ENCODE peak calls at places on chromosomes 7 and 10, in five cellular contexts. M is CD8-positive, alpha-beta T cell; V is adipocyte; Z is effector memory CD4-positive, alpha-beta T cell; S is colonic mucosa. A is an unnamed sample.

GRCh38 chr10:74040200-74041126 is 42.5 kb downstream of the VCL start:
- DNase-seq in M (no peak), V (no peak), Z (no peak), S (no peak), A (no peak)

GRCh38 chr7:94403546-94403945 is 8.9 kb downstream of the COL1A2 start:
- DNase-seq in Z (no peak), V (no peak), M (no peak), S (no peak), A (no peak)

GRCh38 chr7:11817111-11817710 is 14.8 kb downstream of the THSD7A start:
- DNase-seq in Z (no peak), V (no peak), M (no peak), S (no peak), A (no peak)

GRCh38 chr10:31574566-31574965 is 255.6 kb downstream of the ZEB1 start:
- DNase-seq in S (no peak), M (no peak), V (no peak), Z (no peak), A (no peak)

GRCh38 chr10:68303849-68304412 is 27.9 kb upstream of the HNRNPH3 start:
- DNase-seq in S (peak; percentile 91), M (no peak), Z (no peak), V (no peak), A (no peak)

GRCh38 chr10:121459765-121460453 is 138.3 kb downstream of the FGFR2 start:
- DNase-seq in V (no peak), M (no peak), S (no peak), Z (no peak), A (no peak)

GRCh38 chr10:68010426-68010825 is 64.7 kb downstream of the HERC4 start:
- DNase-seq in S (no peak), V (no peak), Z (no peak), M (no peak), A (no peak)

GRCh38 chr7:156895024-156895780 is 2.2 kb upstream of the LMBR1 start:
- DNase-seq in M (no peak), Z (no peak), V (no peak), S (no peak), A (no peak)

GRCh38 chr7:129434846-129435318 is 650 bp downstream of the STRIP2 start:
- DNase-seq in V (peak; percentile 36), Z (no peak), M (no peak), S (no peak), A (no peak)

GRCh38 chr10:61463035-61463909 is 10.1 kb upstream of the TMEM26 start:
- DNase-seq in M (no peak), V (peak; percentile 88), S (no peak), Z (no peak), A (no peak)

GRCh38 chr10:99711129-99711719 is 20.7 kb downstream of the COX15 start:
- DNase-seq in V (peak; percentile 89), S (peak; percentile 59), M (no peak), Z (no peak), A (peak; percentile 34)

GRCh38 chr10:61284222-61284890 is 168.8 kb downstream of the TMEM26 start:
- DNase-seq in M (no peak), S (no peak), Z (no peak), V (peak; percentile 90), A (peak; percentile 7)

GRCh38 chr10:106082865-106083264 is 1081.6 kb downstream of the SORCS1 start:
- DNase-seq in Z (no peak), M (no peak), S (no peak), V (no peak), A (no peak)

GRCh38 chr10:44975487-44976331 is 2.9 kb downstream of the DEPP1 start:
- DNase-seq in V (peak; percentile 74), M (no peak), Z (no peak), S (no peak), A (no peak)

GRCh38 chr10:44974628-44975431 is 3.8 kb downstream of the DEPP1 start:
- DNase-seq in M (peak; percentile 54), Z (peak; percentile 36), V (peak; percentile 85), S (peak; percentile 75), A (peak; percentile 81)

GRCh38 chr10:44973323-44974081 is 5.1 kb downstream of the DEPP1 start:
- DNase-seq in S (no peak), Z (no peak), V (no peak), M (no peak), A (no peak)

GRCh38 chr10:44972874-44973306 is 5.7 kb downstream of the DEPP1 start:
- DNase-seq in S (no peak), M (no peak), V (no peak), Z (no peak), A (no peak)

GRCh38 chr10:44974082-44974627 is 4.5 kb downstream of the DEPP1 start:
- DNase-seq in M (no peak), Z (no peak), S (no peak), V (no peak), A (no peak)
- H3K4me3 ChIP-seq in M (peak overlapping the region; percentile 44), Z (peak overlapping the region; percentile 42), S (peak overlapping the region; percentile 37), V (peak overlapping the region; percentile 71), A (peak overlapping the region; percentile 52)

DNA sequence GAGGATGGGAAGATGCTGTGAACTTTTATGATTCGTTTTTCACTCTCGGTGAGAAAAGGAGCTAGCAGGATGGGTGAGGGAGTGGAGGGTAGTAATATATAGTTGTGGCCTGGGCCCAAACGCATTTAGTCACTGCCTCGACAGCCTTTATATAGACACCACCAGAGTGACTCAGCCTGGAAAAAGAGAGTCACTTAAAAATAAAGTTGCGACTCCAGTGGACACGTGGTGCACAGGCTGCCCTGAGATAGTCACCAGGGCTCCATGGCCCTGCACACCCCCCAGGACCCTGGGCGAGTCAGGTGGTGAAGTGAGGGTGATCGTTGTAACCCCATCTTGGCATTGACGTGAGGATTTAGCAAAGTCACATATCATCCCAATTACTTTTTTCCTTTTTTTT is 106.7 kb downstream of the CUX1 start:
- DNase-seq in Z (no peak), S (no peak), V (peak; percentile 62), M (no peak), A (no peak)
- H3K4me3 ChIP-seq in Z (no peak overlapping the region), S (no peak overlapping the region), V (no peak overlapping the region), M (no peak overlapping the region), A (no peak overlapping the region)

DNA sequence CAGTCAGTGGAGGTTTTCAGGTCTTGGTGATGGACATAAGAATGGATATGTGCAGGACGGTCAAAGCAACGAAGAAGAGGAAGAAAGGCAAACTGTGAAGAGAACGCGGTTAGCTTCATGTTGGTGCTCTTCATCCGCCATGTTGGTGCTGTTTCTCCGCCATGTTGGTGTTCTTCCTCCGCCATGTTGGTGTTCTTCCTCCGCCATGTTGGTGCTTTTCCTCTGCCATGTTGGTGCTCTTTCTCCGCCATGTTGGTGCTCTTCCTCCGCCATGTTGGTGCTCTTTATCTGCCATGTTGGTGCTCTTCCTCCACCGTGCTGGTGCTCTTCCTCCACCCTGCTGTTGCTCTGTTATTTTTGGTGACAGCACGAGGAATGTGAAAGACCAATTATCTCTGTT is 95.4 kb downstream of the DOCK1 start:
- DNase-seq in V (no peak), M (no peak), S (no peak), Z (no peak), A (no peak)
- H3K4me3 ChIP-seq in V (no peak overlapping the region), M (no peak overlapping the region), S (no peak overlapping the region), Z (no peak overlapping the region), A (no peak overlapping the region)

GRCh38 chr7:107726356-107727130 is 17.4 kb upstream of the CBLL1 start:
- DNase-seq in M (no peak), Z (no peak), S (no peak), V (no peak), A (no peak)

GRCh38 chr7:107718456-107719193 is 25.3 kb upstream of the CBLL1 start:
- DNase-seq in V (no peak), Z (no peak), S (no peak), M (no peak), A (no peak)

GRCh38 chr7:107725138-107725740 is 18.7 kb upstream of the CBLL1 start:
- DNase-seq in V (peak; percentile 85), S (peak; percentile 51), M (peak; percentile 19), Z (no peak), A (peak; percentile 50)

GRCh38 chr7:107723255-107723654 is 20.7 kb upstream of the CBLL1 start:
- DNase-seq in Z (no peak), V (no peak), S (no peak), M (no peak), A (no peak)

DNA sequence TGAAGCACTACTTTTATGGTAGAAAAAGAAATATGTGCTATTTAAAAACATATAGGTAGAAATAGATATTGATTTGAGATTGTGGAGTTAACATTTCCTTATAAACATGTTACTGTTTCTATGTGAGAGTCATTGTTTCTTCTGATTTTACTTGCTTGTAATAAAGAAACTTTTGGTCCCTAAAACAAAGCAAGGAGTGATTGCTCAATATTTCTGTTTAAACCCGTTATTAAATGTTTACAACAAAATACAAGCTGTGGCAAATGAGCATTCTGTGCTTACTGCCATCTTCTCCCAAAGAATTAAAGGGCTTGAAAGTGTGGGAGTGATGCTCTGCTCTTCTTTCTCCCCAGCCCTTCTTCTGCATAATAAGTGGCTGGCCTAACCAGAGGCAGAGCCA is 22.7 kb upstream of the CBLL1 start:
- DNase-seq in Z (no peak), S (no peak), V (no peak), M (no peak), A (no peak)
- H3K4me3 ChIP-seq in Z (no peak overlapping the region), S (no peak overlapping the region), V (no peak overlapping the region), M (no peak overlapping the region), A (no peak overlapping the region)

DNA sequence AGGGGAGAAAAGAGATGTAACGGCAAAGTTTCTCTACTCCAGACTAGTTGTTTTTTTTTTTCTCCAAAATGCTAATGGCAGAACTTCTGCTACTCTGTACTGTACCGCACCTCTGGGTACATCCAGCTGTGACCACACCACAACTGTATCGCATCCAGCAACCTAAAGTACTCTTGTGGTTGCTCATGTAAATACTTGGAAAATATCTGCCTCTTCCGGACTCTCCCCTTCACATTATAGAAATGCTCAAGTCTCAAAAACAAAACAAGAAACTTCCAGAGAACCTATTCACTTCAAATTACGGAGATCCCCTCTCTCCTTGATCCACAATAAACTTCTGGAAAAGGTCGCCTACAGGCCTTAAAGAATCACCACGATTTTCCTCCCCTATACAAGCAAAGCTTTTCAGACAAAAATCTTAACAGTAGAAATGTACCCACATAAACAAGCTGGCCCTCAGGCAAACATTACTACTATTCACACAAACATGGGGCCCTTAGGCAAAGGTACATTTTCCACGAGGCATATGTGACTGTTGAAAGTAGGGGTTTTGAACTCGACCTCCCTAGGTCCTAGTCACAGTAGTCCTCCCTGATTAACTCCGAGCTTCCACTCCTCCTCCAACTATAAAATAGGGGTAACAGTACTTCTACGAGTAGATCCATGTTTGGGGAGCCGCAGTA is 222.9 kb upstream of the MKLN1 start:
- DNase-seq in M (no peak), S (no peak), V (peak; percentile 28), Z (no peak), A (no peak)
- H3K4me3 ChIP-seq in M (peak overlapping the region; percentile 68), S (peak overlapping the region; percentile 49), V (peak overlapping the region; percentile 85), Z (peak overlapping the region; percentile 62), A (peak overlapping the region; percentile 52)

DNA sequence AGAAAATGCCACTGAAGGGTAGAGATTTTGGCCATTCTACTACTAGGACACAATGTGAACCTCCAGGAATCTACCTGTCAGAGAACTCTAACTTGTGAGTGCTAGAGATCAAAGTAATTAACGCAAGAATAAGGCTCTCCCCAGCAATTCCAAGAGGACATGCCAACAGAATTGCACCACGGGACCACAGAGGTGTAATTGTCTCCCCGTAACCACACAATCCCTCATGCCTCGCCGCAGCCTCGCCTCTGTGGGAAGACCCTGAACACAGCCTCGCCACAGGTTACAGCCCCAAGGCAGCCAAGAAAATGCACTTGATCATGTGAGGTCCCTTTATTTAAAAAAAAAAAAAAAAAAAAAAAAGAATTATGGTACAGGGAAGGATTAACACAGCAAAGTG is 29.5 kb downstream of the CDCA7L start:
- DNase-seq in V (no peak), Z (no peak), S (no peak), M (no peak), A (no peak)
- H3K4me3 ChIP-seq in V (no peak overlapping the region), Z (no peak overlapping the region), S (no peak overlapping the region), M (no peak overlapping the region), A (no peak overlapping the region)